ENCODE peak calls at places on chromosomes 1 and 21, in ten cellular contexts. V is T47D; L is NCI-H1930; K is COR-L47; M is T-helper 17 cell; O is hepatic stellate cell; Q is ACHN; C is stimulated activated CD4-positive, alpha-beta T cell treated with anti-CD3 and anti-CD28 coated beads, Interleukin-1b, Interleukin-23, amount 100 ng/mL, for 24 hours; R is progenitor cell of endocrine pancreas; S is activated CD4-positive, alpha-beta memory T cell treated with anti-CD3 and anti-CD28 coated beads, Interleukin-2, amount 10 ng/mL, durations not matched to agents 7 days and 5 days. E is an unnamed sample.

GRCh38 chr21:40471103-40471502 is 375.9 kb downstream of the DSCAM start:
- DNase-seq in L (no peak), S (no peak), V (no peak), M (no peak), K (no peak), Q (no peak), O (no peak), R (no peak), C (no peak), E (no peak)

GRCh38 chr21:15063081-15063820 is 1.5 kb downstream of the NRIP1 start:
- DNase-seq in O (no peak), R (no peak), V (peak), M (no peak), S (no peak), Q (no peak), C (peak), L (no peak), K (no peak), E (no peak)

GRCh38 chr1:236455242-236455641 is 61.2 kb downstream of the EDARADD start:
- DNase-seq in M (no peak), C (no peak), V (peak), S (no peak), O (no peak), R (no peak), L (no peak), Q (no peak), K (no peak), E (no peak)

GRCh38 chr21:46126321-46127238 is 28.7 kb downstream of the COL6A2 start:
- DNase-seq in S (no peak), V (no peak), L (no peak), K (no peak), Q (no peak), O (no peak), M (no peak), R (no peak), C (no peak), E (no peak)

GRCh38 chr21:40681164-40681859 is 165.6 kb downstream of the DSCAM start:
- DNase-seq in R (no peak), C (no peak), S (no peak), K (peak), O (no peak), Q (no peak), L (no peak), V (no peak), M (no peak), E (no peak)

GRCh38 chr1:227908366-227908765 is 39.4 kb downstream of the WNT9A start:
- DNase-seq in V (no peak), M (no peak), R (no peak), C (no peak), S (no peak), O (no peak), K (no peak), Q (no peak), L (no peak), E (no peak)

GRCh38 chr1:234586304-234586703 is 23.7 kb downstream of the IRF2BP2 start:
- DNase-seq in M (no peak), V (no peak), L (no peak), K (no peak), S (no peak), O (no peak), R (no peak), Q (no peak), C (no peak), E (no peak)

GRCh38 chr1:246726255-246726679 is 2.1 kb downstream of the SCCPDH start:
- DNase-seq in M (no peak), S (no peak), L (no peak), Q (no peak), O (no peak), R (no peak), C (no peak), V (no peak), K (no peak), E (no peak)

GRCh38 chr1:30705673-30706072 is 17.7 kb downstream of the MATN1 start:
- DNase-seq in V (no peak), S (no peak), M (no peak), Q (no peak), L (no peak), O (no peak), C (no peak), R (no peak), K (no peak), E (no peak)

GRCh38 chr1:221035680-221036153 is 156.5 kb downstream of the HLX start:
- DNase-seq in M (no peak), R (no peak), S (no peak), L (no peak), K (no peak), O (no peak), Q (no peak), C (no peak), V (no peak), E (peak)

GRCh38 chr1:203338335-203339036 is 12.4 kb downstream of the FMOD start:
- DNase-seq in R (peak), K (peak), C (peak), O (peak), V (peak), Q (peak), S (peak), M (no peak), L (peak), E (no peak)

GRCh38 chr1:217137210-217137871 is 414.1 kb upstream of the ESRRG start:
- DNase-seq in Q (no peak), O (no peak), K (no peak), C (no peak), S (no peak), V (no peak), M (no peak), R (no peak), L (no peak), E (no peak)